ENCODE peak calls at places on chromosomes 12 and 14, in four cellular contexts. One of them, this sample, is unnamed.
A peak's percentile ranks its signal among the peaks of the same experiment; 100 is the strongest.

GRCh38 chr12:107320929-107321618 is 227.7 kb upstream of the CRY1 start:
- DNase-seq in neuronal stem cell: no peak
- DNase-seq in foreskin fibroblast: peak; percentile 48
- DNase-seq in keratinocyte: peak; percentile 69
- DNase-seq in this sample: no peak

GRCh38 chr14:75699331-75699730 is 38.3 kb downstream of the TTLL5 start:
- DNase-seq in neuronal stem cell: no peak
- DNase-seq in foreskin fibroblast: no peak
- DNase-seq in keratinocyte: no peak
- DNase-seq in this sample: no peak

GRCh38 chr12:9002335-9002734 is 13.0 kb downstream of the KLRG1 start:
- DNase-seq in keratinocyte: no peak
- DNase-seq in foreskin fibroblast: no peak
- DNase-seq in neuronal stem cell: no peak
- DNase-seq in this sample: no peak

GRCh38 chr14:37546621-37547447 is 48.2 kb downstream of the FOXA1 start:
- DNase-seq in foreskin fibroblast: peak; percentile 39
- DNase-seq in neuronal stem cell: no peak
- DNase-seq in keratinocyte: no peak
- DNase-seq in this sample: peak; percentile 22

GRCh38 chr12:94100254-94100653 is 48.1 kb upstream of the PLXNC1 start:
- DNase-seq in neuronal stem cell: no peak
- DNase-seq in foreskin fibroblast: no peak
- DNase-seq in keratinocyte: peak; percentile 63
- DNase-seq in this sample: no peak

GRCh38 chr12:48788852-48789775 is at the start of gene ADCY6:
- DNase-seq in foreskin fibroblast: peak; percentile 87
- DNase-seq in neuronal stem cell: peak; percentile 84
- DNase-seq in keratinocyte: no peak
- DNase-seq in this sample: no peak

GRCh38 chr12:58034311-58034710 is 92.9 kb downstream of the ATP23 start:
- DNase-seq in neuronal stem cell: no peak
- DNase-seq in foreskin fibroblast: no peak
- DNase-seq in keratinocyte: no peak
- DNase-seq in this sample: no peak

GRCh38 chr12:9372202-9372601 is 164.0 kb upstream of the PZP start:
- DNase-seq in keratinocyte: no peak
- DNase-seq in neuronal stem cell: no peak
- DNase-seq in foreskin fibroblast: peak; percentile 12
- DNase-seq in this sample: no peak

GRCh38 chr12:67042697-67043131 is 226.4 kb upstream of the CAND1 start:
- DNase-seq in foreskin fibroblast: no peak
- DNase-seq in neuronal stem cell: no peak
- DNase-seq in keratinocyte: no peak
- DNase-seq in this sample: no peak

GRCh38 chr12:107554941-107555340 is 130.7 kb upstream of the PWP1 start:
- DNase-seq in keratinocyte: no peak
- DNase-seq in neuronal stem cell: no peak
- DNase-seq in foreskin fibroblast: no peak
- DNase-seq in this sample: no peak

GRCh38 chr14:64387232-64387737 is 868 bp upstream of the MTHFD1 start:
- DNase-seq in keratinocyte: no peak
- DNase-seq in foreskin fibroblast: peak; percentile 54
- DNase-seq in neuronal stem cell: no peak
- DNase-seq in this sample: no peak

GRCh38 chr14:44297437-44297836 is 209.6 kb downstream of the FSCB start:
- DNase-seq in keratinocyte: no peak
- DNase-seq in foreskin fibroblast: no peak
- DNase-seq in neuronal stem cell: no peak
- DNase-seq in this sample: no peak

GRCh38 chr14:96804821-96805374 is 7.7 kb downstream of the VRK1 start:
- DNase-seq in foreskin fibroblast: no peak
- DNase-seq in neuronal stem cell: no peak
- DNase-seq in keratinocyte: no peak
- DNase-seq in this sample: no peak

GRCh38 chr14:58712357-58712756 is 74.6 kb downstream of the DACT1 start:
- DNase-seq in foreskin fibroblast: no peak
- DNase-seq in keratinocyte: no peak
- DNase-seq in neuronal stem cell: no peak
- DNase-seq in this sample: no peak

GRCh38 chr12:11621797-11622423 is 27.6 kb upstream of the ETV6 start:
- DNase-seq in keratinocyte: no peak
- DNase-seq in neuronal stem cell: no peak
- DNase-seq in foreskin fibroblast: peak; percentile 26
- DNase-seq in this sample: no peak

GRCh38 chr14:65922166-65922565 is 509.6 kb downstream of the FUT8 start:
- DNase-seq in neuronal stem cell: no peak
- DNase-seq in foreskin fibroblast: no peak
- DNase-seq in keratinocyte: no peak
- DNase-seq in this sample: no peak

GRCh38 chr12:79766705-79767464 is 76.1 kb upstream of the PAWR start:
- DNase-seq in keratinocyte: no peak
- DNase-seq in neuronal stem cell: no peak
- DNase-seq in foreskin fibroblast: no peak
- DNase-seq in this sample: no peak

GRCh38 chr12:23025372-23026021 is 400.5 kb downstream of the ETNK1 start:
- DNase-seq in keratinocyte: no peak
- DNase-seq in foreskin fibroblast: no peak
- DNase-seq in neuronal stem cell: no peak
- DNase-seq in this sample: no peak

GRCh38 chr12:77433799-77434198 is 368.4 kb upstream of the E2F7 start:
- DNase-seq in keratinocyte: no peak
- DNase-seq in foreskin fibroblast: peak; percentile 6
- DNase-seq in neuronal stem cell: no peak
- DNase-seq in this sample: peak; percentile 12

GRCh38 chr12:5402536-5402935 is 29.4 kb upstream of the NTF3 start:
- DNase-seq in keratinocyte: no peak
- DNase-seq in neuronal stem cell: no peak
- DNase-seq in foreskin fibroblast: no peak
- DNase-seq in this sample: no peak

GRCh38 chr14:46574236-46574970 is 77.2 kb downstream of the RPL10L start:
- DNase-seq in keratinocyte: no peak
- DNase-seq in foreskin fibroblast: no peak
- DNase-seq in neuronal stem cell: no peak
- DNase-seq in this sample: no peak

GRCh38 chr14:93967637-93968250 is 8.6 kb downstream of the ASB2 start:
- DNase-seq in keratinocyte: no peak
- DNase-seq in foreskin fibroblast: no peak
- DNase-seq in neuronal stem cell: no peak
- DNase-seq in this sample: no peak

GRCh38 chr12:5031958-5032357 is 11.7 kb upstream of the KCNA5 start:
- DNase-seq in keratinocyte: no peak
- DNase-seq in neuronal stem cell: no peak
- DNase-seq in foreskin fibroblast: no peak
- DNase-seq in this sample: no peak

GRCh38 chr12:28367993-28368392 is 177.7 kb downstream of the CCDC91 start:
- DNase-seq in neuronal stem cell: no peak
- DNase-seq in foreskin fibroblast: no peak
- DNase-seq in keratinocyte: no peak
- DNase-seq in this sample: no peak

GRCh38 chr12:131773582-131774221 is 54.5 kb upstream of the MMP17 start:
- DNase-seq in keratinocyte: no peak
- DNase-seq in neuronal stem cell: no peak
- DNase-seq in foreskin fibroblast: no peak
- DNase-seq in this sample: no peak

GRCh38 chr14:62289471-62289870 is 527.3 kb downstream of the SNAPC1 start:
- DNase-seq in keratinocyte: no peak
- DNase-seq in neuronal stem cell: no peak
- DNase-seq in foreskin fibroblast: peak; percentile 25
- DNase-seq in this sample: no peak

GRCh38 chr14:31700282-31701074 is 139.3 kb downstream of the NUBPL start:
- DNase-seq in neuronal stem cell: no peak
- DNase-seq in keratinocyte: no peak
- DNase-seq in foreskin fibroblast: no peak
- DNase-seq in this sample: no peak

GRCh38 chr14:93582516-93582915 is 151.8 kb downstream of the UNC79 start:
- DNase-seq in neuronal stem cell: no peak
- DNase-seq in keratinocyte: no peak
- DNase-seq in foreskin fibroblast: no peak
- DNase-seq in this sample: no peak

GRCh38 chr12:123077298-123078113 is 73.4 kb downstream of the PITPNM2 start:
- DNase-seq in neuronal stem cell: no peak
- DNase-seq in foreskin fibroblast: no peak
- DNase-seq in keratinocyte: no peak
- DNase-seq in this sample: no peak

GRCh38 chr14:63713765-63714164 is 14.1 kb downstream of the SGPP1 start:
- DNase-seq in keratinocyte: no peak
- DNase-seq in neuronal stem cell: no peak
- DNase-seq in foreskin fibroblast: peak; percentile 80
- DNase-seq in this sample: no peak

GRCh38 chr12:101414533-101415119 is 7.1 kb upstream of the ARL1 start:
- DNase-seq in foreskin fibroblast: peak; percentile 75
- DNase-seq in neuronal stem cell: peak; percentile 55
- DNase-seq in keratinocyte: no peak
- DNase-seq in this sample: no peak

GRCh38 chr12:5022465-5023061 is 21.1 kb upstream of the KCNA5 start:
- DNase-seq in keratinocyte: no peak
- DNase-seq in neuronal stem cell: peak; percentile 61
- DNase-seq in foreskin fibroblast: peak; percentile 71
- DNase-seq in this sample: no peak

GRCh38 chr12:96368233-96368632 is 32.0 kb downstream of the CDK17 start:
- DNase-seq in foreskin fibroblast: peak; percentile 51
- DNase-seq in keratinocyte: no peak
- DNase-seq in neuronal stem cell: no peak
- DNase-seq in this sample: no peak

GRCh38 chr14:103867523-103867953 is 20.2 kb upstream of the PPP1R13B start:
- DNase-seq in neuronal stem cell: no peak
- DNase-seq in foreskin fibroblast: no peak
- DNase-seq in keratinocyte: no peak
- DNase-seq in this sample: no peak

GRCh38 chr12:3061129-3061857 is 15.9 kb upstream of the TSPAN9 start:
- DNase-seq in keratinocyte: no peak
- DNase-seq in neuronal stem cell: no peak
- DNase-seq in foreskin fibroblast: peak; percentile 84
- DNase-seq in this sample: peak; percentile 55

GRCh38 chr14:94097091-94097490 is 13.4 kb upstream of the IFI27 start:
- DNase-seq in foreskin fibroblast: no peak
- DNase-seq in neuronal stem cell: no peak
- DNase-seq in keratinocyte: no peak
- DNase-seq in this sample: no peak

GRCh38 chr14:93320489-93320888 is 12.3 kb downstream of the BTBD7 start:
- DNase-seq in foreskin fibroblast: peak; percentile 16
- DNase-seq in neuronal stem cell: no peak
- DNase-seq in keratinocyte: no peak
- DNase-seq in this sample: no peak

GRCh38 chr12:59407799-59408198 is 188.0 kb upstream of the SLC16A7 start:
- DNase-seq in foreskin fibroblast: no peak
- DNase-seq in keratinocyte: no peak
- DNase-seq in neuronal stem cell: no peak
- DNase-seq in this sample: no peak

GRCh38 chr12:63150255-63151060 is 543 bp downstream of the AVPR1A start:
- DNase-seq in foreskin fibroblast: peak; percentile 24
- DNase-seq in neuronal stem cell: peak; percentile 56
- DNase-seq in keratinocyte: no peak
- DNase-seq in this sample: no peak
- H3K4me3 ChIP-seq in foreskin fibroblast: peak overlapping the region; percentile 2
- H3K4me3 ChIP-seq in neuronal stem cell: peak overlapping the region; percentile 73
- H3K4me3 ChIP-seq in keratinocyte: no peak overlapping the region
- H3K4me3 ChIP-seq in this sample: peak overlapping the region; percentile 11

GRCh38 chr12:46493352-46494209 is 121.0 kb upstream of the SLC38A2 start:
- DNase-seq in keratinocyte: no peak
- DNase-seq in foreskin fibroblast: no peak
- DNase-seq in neuronal stem cell: no peak
- DNase-seq in this sample: no peak
- H3K4me3 ChIP-seq in keratinocyte: peak overlapping the region; percentile 8
- H3K4me3 ChIP-seq in foreskin fibroblast: no peak overlapping the region
- H3K4me3 ChIP-seq in neuronal stem cell: no peak overlapping the region
- H3K4me3 ChIP-seq in this sample: peak overlapping the region; percentile 15

GRCh38 chr12:124506145-124506831 is 61.1 kb downstream of the NCOR2 start:
- DNase-seq in foreskin fibroblast: peak; percentile 78
- DNase-seq in neuronal stem cell: no peak
- DNase-seq in keratinocyte: no peak
- DNase-seq in this sample: peak; percentile 73
- H3K4me3 ChIP-seq in foreskin fibroblast: no peak overlapping the region
- H3K4me3 ChIP-seq in neuronal stem cell: no peak overlapping the region
- H3K4me3 ChIP-seq in keratinocyte: no peak overlapping the region
- H3K4me3 ChIP-seq in this sample: no peak overlapping the region

GRCh38 chr12:52082668-52082987 is 3.1 kb downstream of the SMIM41 start:
- DNase-seq in foreskin fibroblast: no peak
- DNase-seq in neuronal stem cell: no peak
- DNase-seq in keratinocyte: no peak
- DNase-seq in this sample: no peak

GRCh38 chr12:52079576-52080402 is at the start of gene SMIM41:
- DNase-seq in neuronal stem cell: no peak
- DNase-seq in keratinocyte: no peak
- DNase-seq in foreskin fibroblast: peak; percentile 62
- DNase-seq in this sample: no peak

GRCh38 chr12:52082026-52082667 is 2.6 kb downstream of the SMIM41 start:
- DNase-seq in neuronal stem cell: no peak
- DNase-seq in keratinocyte: no peak
- DNase-seq in foreskin fibroblast: peak; percentile 65
- DNase-seq in this sample: no peak

GRCh38 chr12:52081263-52081733 is 1.8 kb downstream of the SMIM41 start:
- DNase-seq in neuronal stem cell: no peak
- DNase-seq in keratinocyte: no peak
- DNase-seq in foreskin fibroblast: no peak
- DNase-seq in this sample: no peak

GRCh38 chr12:52080403-52081201 is 1.1 kb downstream of the SMIM41 start:
- DNase-seq in neuronal stem cell: no peak
- DNase-seq in foreskin fibroblast: peak; percentile 21
- DNase-seq in keratinocyte: no peak
- DNase-seq in this sample: no peak
- H3K4me3 ChIP-seq in neuronal stem cell: no peak overlapping the region
- H3K4me3 ChIP-seq in foreskin fibroblast: peak overlapping the region; percentile 10
- H3K4me3 ChIP-seq in keratinocyte: no peak overlapping the region
- H3K4me3 ChIP-seq in this sample: no peak overlapping the region

GRCh38 chr12:114405449-114406271 is at the start of gene TBX5:
- DNase-seq in neuronal stem cell: peak; percentile 42
- DNase-seq in keratinocyte: no peak
- DNase-seq in foreskin fibroblast: peak; percentile 87
- DNase-seq in this sample: peak; percentile 55
- H3K4me3 ChIP-seq in neuronal stem cell: no peak within 1 kb of the TSS
- H3K4me3 ChIP-seq in keratinocyte: no peak within 1 kb of the TSS
- H3K4me3 ChIP-seq in foreskin fibroblast: peak within 1 kb of the TSS; percentile 91
- H3K4me3 ChIP-seq in this sample: peak within 1 kb of the TSS; percentile 90